ENCODE peak calls at places on chromosomes 13 and 19, in four cellular contexts. V is omental fat pad; F is CD4-positive, alpha-beta T cell; X is PC-9. P is an unnamed sample.

GRCh38 chr13:59261928-59262488 is 901.7 kb downstream of the DIAPH3 start:
- DNase-seq in V (no peak), F (no peak), X (no peak), P (no peak)

GRCh38 chr19:5934779-5935472 is 20.9 kb downstream of the CAPS start:
- DNase-seq in V (no peak), F (no peak), X (no peak), P (no peak)

GRCh38 chr13:110925023-110925608 is 10.2 kb upstream of the ANKRD10 start:
- DNase-seq in V (no peak), F (no peak), X (no peak), P (no peak)

GRCh38 chr19:22503524-22503923 is 81.4 kb upstream of the ZNF98 start:
- DNase-seq in V (no peak), F (no peak), X (no peak), P (no peak)

GRCh38 chr13:41231786-41232185 is 31.6 kb downstream of the MTRF1 start:
- DNase-seq in V (no peak), F (no peak), X (no peak), P (no peak)

GRCh38 chr13:93227280-93227905 is 786 bp downstream of the GPC6 start:
- DNase-seq in V (no peak), F (no peak), X (no peak), P (no peak)

GRCh38 chr19:33235269-33235995 is 9.8 kb upstream of the SLC7A10 start:
- DNase-seq in V (peak), F (peak), X (peak), P (peak)

GRCh38 chr19:23762548-23762883 is 3.8 kb upstream of the ZNF681 start:
- DNase-seq in V (no peak), F (no peak), X (no peak), P (no peak)

GRCh38 chr19:39434123-39435076 is 1.3 kb downstream of the RPS16 start:
- DNase-seq in V (no peak), F (no peak), X (no peak), P (no peak)

GRCh38 chr19:10565028-10565566 is 713 bp downstream of the KRI1 start:
- DNase-seq in V (no peak), F (peak), X (no peak), P (no peak)

GRCh38 chr19:17997969-17998826 is 9.8 kb upstream of the ARRDC2 start:
- DNase-seq in V (no peak), F (no peak), X (peak), P (no peak)

GRCh38 chr13:65864039-65864438 is 1366.1 kb downstream of the PCDH9 start:
- DNase-seq in V (no peak), F (no peak), X (no peak), P (no peak)

GRCh38 chr13:77492982-77493381 is 42.5 kb upstream of the SCEL start:
- DNase-seq in V (no peak), F (no peak), X (peak), P (no peak)

GRCh38 chr19:47483800-47484690 is at the start of gene KPTN:
- DNase-seq in V (peak), F (peak), X (peak), P (peak)

GRCh38 chr13:97528518-97528917 is 94.5 kb downstream of the RAP2A start:
- DNase-seq in V (no peak), F (no peak), X (no peak), P (no peak)

GRCh38 chr19:10045371-10045770 is 32.1 kb downstream of the RDH8 start:
- DNase-seq in V (no peak), F (no peak), X (peak), P (no peak)

GRCh38 chr13:98103942-98104880 is 38.7 kb upstream of the FARP1 start:
- DNase-seq in V (no peak), F (no peak), X (no peak), P (no peak)

GRCh38 chr19:57949702-57950101 is 2.2 kb upstream of the ZNF256 start:
- DNase-seq in V (no peak), F (no peak), X (no peak), P (no peak)

GRCh38 chr19:36025541-36025940 is 7.1 kb downstream of the CLIP3 start:
- DNase-seq in V (no peak), F (no peak), X (no peak), P (no peak)

GRCh38 chr13:112331675-112332074 is 44.5 kb upstream of the SPACA7 start:
- DNase-seq in V (no peak), F (no peak), X (no peak), P (no peak)

GRCh38 chr19:33804021-33804799 is 7.5 kb downstream of the KCTD15 start:
- DNase-seq in V (no peak), F (no peak), X (no peak), P (no peak)

GRCh38 chr13:32538234-32538620 is 368 bp downstream of the N4BP2L2 start:
- DNase-seq in V (peak), F (no peak), X (peak), P (peak)

GRCh38 chr13:74062933-74063332 is 71.3 kb downstream of the KLF12 start:
- DNase-seq in V (no peak), F (peak), X (no peak), P (peak)

GRCh38 chr13:55155046-55155445 is 1985.7 kb upstream of the PRR20A start:
- DNase-seq in V (no peak), F (no peak), X (no peak), P (no peak)

GRCh38 chr19:10086904-10087256 is 763 bp downstream of the SHFL start:
- DNase-seq in V (no peak), F (peak), X (no peak), P (no peak)

GRCh38 chr19:30692517-30692870 is 320.3 kb downstream of the ZNF536 start:
- DNase-seq in V (no peak), F (no peak), X (no peak), P (no peak)

GRCh38 chr19:36686365-36687213 is 823 bp upstream of the ZNF567 start:
- DNase-seq in V (no peak), F (no peak), X (no peak), P (no peak)

P was measured in gastrocnemius medialis.